ENCODE peak calls at places on chromosomes 2 and 18, in nine cellular contexts. One of them, this sample, is unnamed.

GRCh38 chr2:1976112-1976511 is 231.8 kb upstream of the PXDN start:
- DNase-seq in neural progenitor cell: no peak
- DNase-seq in fibroblast of lung: no peak
- DNase-seq in fibroblast of villous mesenchyme: no peak
- DNase-seq in AG09309: no peak
- DNase-seq in WTC11: no peak
- DNase-seq in AG04450: no peak
- DNase-seq in tibial nerve: no peak
- DNase-seq in heart right ventricle: no peak
- DNase-seq in this sample: no peak

GRCh38 chr2:74205586-74205985 is 7.2 kb downstream of the MTHFD2 start:
- DNase-seq in neural progenitor cell: no peak
- DNase-seq in fibroblast of lung: no peak
- DNase-seq in fibroblast of villous mesenchyme: peak; percentile 34
- DNase-seq in AG09309: no peak
- DNase-seq in WTC11: no peak
- DNase-seq in AG04450: no peak
- DNase-seq in tibial nerve: no peak
- DNase-seq in heart right ventricle: no peak
- DNase-seq in this sample: no peak

GRCh38 chr2:46988733-46989481 is 73.3 kb upstream of the MCFD2 start:
- DNase-seq in neural progenitor cell: peak; percentile 62
- DNase-seq in fibroblast of lung: no peak
- DNase-seq in fibroblast of villous mesenchyme: no peak
- DNase-seq in AG09309: no peak
- DNase-seq in WTC11: peak; percentile 49
- DNase-seq in AG04450: no peak
- DNase-seq in tibial nerve: no peak
- DNase-seq in heart right ventricle: peak; percentile 51
- DNase-seq in this sample: no peak

GRCh38 chr2:183614797-183615429 is 490.7 kb downstream of the NUP35 start:
- DNase-seq in neural progenitor cell: no peak
- DNase-seq in fibroblast of lung: no peak
- DNase-seq in fibroblast of villous mesenchyme: no peak
- DNase-seq in AG09309: no peak
- DNase-seq in WTC11: no peak
- DNase-seq in AG04450: no peak
- DNase-seq in tibial nerve: no peak
- DNase-seq in heart right ventricle: peak; percentile 22
- DNase-seq in this sample: no peak

GRCh38 chr2:10912796-10913445 is 1.2 kb downstream of the KCNF1 start:
- DNase-seq in neural progenitor cell: no peak
- DNase-seq in fibroblast of lung: no peak
- DNase-seq in fibroblast of villous mesenchyme: no peak
- DNase-seq in AG09309: no peak
- DNase-seq in WTC11: no peak
- DNase-seq in AG04450: no peak
- DNase-seq in tibial nerve: no peak
- DNase-seq in heart right ventricle: no peak
- DNase-seq in this sample: no peak

GRCh38 chr18:25164837-25165791 is 186.9 kb downstream of the ZNF521 start:
- DNase-seq in neural progenitor cell: no peak
- DNase-seq in fibroblast of lung: peak; percentile 61
- DNase-seq in fibroblast of villous mesenchyme: peak; percentile 28
- DNase-seq in AG09309: no peak
- DNase-seq in WTC11: no peak
- DNase-seq in AG04450: peak; percentile 64
- DNase-seq in tibial nerve: peak; percentile 21
- DNase-seq in heart right ventricle: no peak
- DNase-seq in this sample: no peak

GRCh38 chr2:97763176-97763845 is 49.9 kb downstream of the ZAP70 start:
- DNase-seq in neural progenitor cell: no peak
- DNase-seq in fibroblast of lung: no peak
- DNase-seq in fibroblast of villous mesenchyme: no peak
- DNase-seq in AG09309: no peak
- DNase-seq in WTC11: no peak
- DNase-seq in AG04450: no peak
- DNase-seq in tibial nerve: no peak
- DNase-seq in heart right ventricle: no peak
- DNase-seq in this sample: no peak

GRCh38 chr2:134375935-134376334 is 122.1 kb downstream of the MGAT5 start:
- DNase-seq in neural progenitor cell: peak; percentile 22
- DNase-seq in fibroblast of lung: peak; percentile 73
- DNase-seq in fibroblast of villous mesenchyme: peak; percentile 95
- DNase-seq in AG09309: peak; percentile 52
- DNase-seq in WTC11: peak; percentile 13
- DNase-seq in AG04450: no peak
- DNase-seq in tibial nerve: peak; percentile 34
- DNase-seq in heart right ventricle: no peak
- DNase-seq in this sample: no peak

GRCh38 chr2:34229998-34230397 is 630.9 kb upstream of the FAM98A start:
- DNase-seq in neural progenitor cell: no peak
- DNase-seq in fibroblast of lung: no peak
- DNase-seq in fibroblast of villous mesenchyme: no peak
- DNase-seq in AG09309: no peak
- DNase-seq in WTC11: no peak
- DNase-seq in AG04450: no peak
- DNase-seq in tibial nerve: no peak
- DNase-seq in heart right ventricle: no peak
- DNase-seq in this sample: no peak

GRCh38 chr2:31947871-31948270 is 62.9 kb downstream of the MEMO1 start:
- DNase-seq in neural progenitor cell: no peak
- DNase-seq in fibroblast of lung: no peak
- DNase-seq in fibroblast of villous mesenchyme: no peak
- DNase-seq in AG09309: no peak
- DNase-seq in WTC11: no peak
- DNase-seq in AG04450: no peak
- DNase-seq in tibial nerve: no peak
- DNase-seq in heart right ventricle: no peak
- DNase-seq in this sample: no peak

GRCh38 chr2:58965602-58966001 is 724.5 kb upstream of the FANCL start:
- DNase-seq in neural progenitor cell: no peak
- DNase-seq in fibroblast of lung: no peak
- DNase-seq in fibroblast of villous mesenchyme: no peak
- DNase-seq in AG09309: no peak
- DNase-seq in WTC11: no peak
- DNase-seq in AG04450: no peak
- DNase-seq in tibial nerve: no peak
- DNase-seq in heart right ventricle: no peak
- DNase-seq in this sample: no peak

GRCh38 chr2:219493086-219493485 is 5.6 kb upstream of the GMPPA start:
- DNase-seq in neural progenitor cell: no peak
- DNase-seq in fibroblast of lung: no peak
- DNase-seq in fibroblast of villous mesenchyme: no peak
- DNase-seq in AG09309: no peak
- DNase-seq in WTC11: no peak
- DNase-seq in AG04450: no peak
- DNase-seq in tibial nerve: no peak
- DNase-seq in heart right ventricle: no peak
- DNase-seq in this sample: no peak

GRCh38 chr2:241827394-241827793 is 18.4 kb downstream of the NEU4 start:
- DNase-seq in neural progenitor cell: no peak
- DNase-seq in fibroblast of lung: no peak
- DNase-seq in fibroblast of villous mesenchyme: no peak
- DNase-seq in AG09309: no peak
- DNase-seq in WTC11: no peak
- DNase-seq in AG04450: no peak
- DNase-seq in tibial nerve: no peak
- DNase-seq in heart right ventricle: no peak
- DNase-seq in this sample: no peak

GRCh38 chr2:23518481-23519333 is 133.7 kb downstream of the KLHL29 start:
- DNase-seq in neural progenitor cell: no peak
- DNase-seq in fibroblast of lung: no peak
- DNase-seq in fibroblast of villous mesenchyme: no peak
- DNase-seq in AG09309: no peak
- DNase-seq in WTC11: no peak
- DNase-seq in AG04450: no peak
- DNase-seq in tibial nerve: no peak
- DNase-seq in heart right ventricle: no peak
- DNase-seq in this sample: no peak
- TF ChIP-seq CTCF in neural progenitor cell: no peak
- TF ChIP-seq CTCF in fibroblast of lung: no peak
- TF ChIP-seq CTCF in fibroblast of villous mesenchyme: no peak
- TF ChIP-seq CTCF in AG09309: no peak
- TF ChIP-seq CTCF in WTC11: no peak
- TF ChIP-seq CTCF in AG04450: no peak
- TF ChIP-seq CTCF in tibial nerve: no peak
- TF ChIP-seq CTCF in heart right ventricle: no peak
- TF ChIP-seq CTCF in this sample: no peak

GRCh38 chr2:138501427-138502252 is at the start of gene SPOPL:
- DNase-seq in neural progenitor cell: peak; percentile 95
- DNase-seq in fibroblast of lung: peak; percentile 80
- DNase-seq in fibroblast of villous mesenchyme: peak; percentile 87
- DNase-seq in AG09309: peak; percentile 21
- DNase-seq in WTC11: peak; percentile 92
- DNase-seq in AG04450: peak; percentile 38
- DNase-seq in tibial nerve: peak; percentile 69
- DNase-seq in heart right ventricle: peak; percentile 95
- DNase-seq in this sample: peak; percentile 93
- TF ChIP-seq CTCF in neural progenitor cell: peak; percentile 36
- TF ChIP-seq CTCF in fibroblast of lung: no peak
- TF ChIP-seq CTCF in fibroblast of villous mesenchyme: no peak
- TF ChIP-seq CTCF in AG09309: no peak
- TF ChIP-seq CTCF in WTC11: no peak
- TF ChIP-seq CTCF in AG04450: no peak
- TF ChIP-seq CTCF in tibial nerve: peak; percentile 14
- TF ChIP-seq CTCF in heart right ventricle: peak; percentile 54
- TF ChIP-seq CTCF in this sample: peak; percentile 50

GRCh38 chr2:23146011-23146410 is 239.0 kb upstream of the KLHL29 start:
- DNase-seq in neural progenitor cell: no peak
- DNase-seq in fibroblast of lung: no peak
- DNase-seq in fibroblast of villous mesenchyme: no peak
- DNase-seq in AG09309: no peak
- DNase-seq in WTC11: no peak
- DNase-seq in AG04450: no peak
- DNase-seq in tibial nerve: no peak
- DNase-seq in heart right ventricle: no peak
- DNase-seq in this sample: no peak

GRCh38 chr2:23148342-23148741 is 236.6 kb upstream of the KLHL29 start:
- DNase-seq in neural progenitor cell: no peak
- DNase-seq in fibroblast of lung: no peak
- DNase-seq in fibroblast of villous mesenchyme: no peak
- DNase-seq in AG09309: no peak
- DNase-seq in WTC11: no peak
- DNase-seq in AG04450: no peak
- DNase-seq in tibial nerve: no peak
- DNase-seq in heart right ventricle: no peak
- DNase-seq in this sample: no peak

DNA sequence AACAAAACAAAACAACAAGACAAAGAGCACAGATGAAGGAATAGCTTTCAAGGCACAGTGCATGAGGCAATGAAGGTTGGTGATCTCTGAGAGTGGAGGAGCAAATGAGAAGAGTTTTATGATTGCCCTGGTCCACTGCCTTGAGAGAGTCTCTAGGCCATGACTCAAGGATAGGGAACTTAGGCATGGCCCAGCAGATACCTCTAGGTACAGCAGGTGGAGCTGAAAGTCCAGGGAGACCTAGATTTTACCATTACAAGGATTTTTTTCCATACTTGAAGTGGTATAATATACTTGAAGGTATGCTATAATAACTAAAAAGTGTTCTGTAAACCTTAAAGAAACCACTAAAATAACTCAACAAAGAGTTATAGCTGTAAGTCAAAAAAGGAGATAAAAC is 239.5 kb upstream of the KLHL29 start:
- DNase-seq in neural progenitor cell: no peak
- DNase-seq in fibroblast of lung: no peak
- DNase-seq in fibroblast of villous mesenchyme: no peak
- DNase-seq in AG09309: no peak
- DNase-seq in WTC11: no peak
- DNase-seq in AG04450: no peak
- DNase-seq in tibial nerve: no peak
- DNase-seq in heart right ventricle: no peak
- DNase-seq in this sample: no peak
- TF ChIP-seq CTCF in neural progenitor cell: no peak
- TF ChIP-seq CTCF in fibroblast of lung: no peak
- TF ChIP-seq CTCF in fibroblast of villous mesenchyme: no peak
- TF ChIP-seq CTCF in AG09309: no peak
- TF ChIP-seq CTCF in WTC11: no peak
- TF ChIP-seq CTCF in AG04450: no peak
- TF ChIP-seq CTCF in tibial nerve: no peak
- TF ChIP-seq CTCF in heart right ventricle: no peak
- TF ChIP-seq CTCF in this sample: no peak

GRCh38 chr2:144496067-144496466 is 23.9 kb downstream of the ZEB2 start:
- DNase-seq in neural progenitor cell: no peak
- DNase-seq in fibroblast of lung: no peak
- DNase-seq in fibroblast of villous mesenchyme: no peak
- DNase-seq in AG09309: no peak
- DNase-seq in WTC11: no peak
- DNase-seq in AG04450: no peak
- DNase-seq in tibial nerve: no peak
- DNase-seq in heart right ventricle: no peak
- DNase-seq in this sample: no peak

GRCh38 chr2:144498215-144498614 is 21.7 kb downstream of the ZEB2 start:
- DNase-seq in neural progenitor cell: no peak
- DNase-seq in fibroblast of lung: no peak
- DNase-seq in fibroblast of villous mesenchyme: no peak
- DNase-seq in AG09309: no peak
- DNase-seq in WTC11: no peak
- DNase-seq in AG04450: no peak
- DNase-seq in tibial nerve: no peak
- DNase-seq in heart right ventricle: no peak
- DNase-seq in this sample: no peak

GRCh38 chr2:144496660-144497598 is 23.0 kb downstream of the ZEB2 start:
- DNase-seq in neural progenitor cell: no peak
- DNase-seq in fibroblast of lung: no peak
- DNase-seq in fibroblast of villous mesenchyme: no peak
- DNase-seq in AG09309: no peak
- DNase-seq in WTC11: no peak
- DNase-seq in AG04450: no peak
- DNase-seq in tibial nerve: no peak
- DNase-seq in heart right ventricle: no peak
- DNase-seq in this sample: no peak

GRCh38 chr2:144493027-144493809 is 26.7 kb downstream of the ZEB2 start:
- DNase-seq in neural progenitor cell: no peak
- DNase-seq in fibroblast of lung: no peak
- DNase-seq in fibroblast of villous mesenchyme: no peak
- DNase-seq in AG09309: no peak
- DNase-seq in WTC11: no peak
- DNase-seq in AG04450: no peak
- DNase-seq in tibial nerve: no peak
- DNase-seq in heart right ventricle: no peak
- DNase-seq in this sample: no peak

DNA sequence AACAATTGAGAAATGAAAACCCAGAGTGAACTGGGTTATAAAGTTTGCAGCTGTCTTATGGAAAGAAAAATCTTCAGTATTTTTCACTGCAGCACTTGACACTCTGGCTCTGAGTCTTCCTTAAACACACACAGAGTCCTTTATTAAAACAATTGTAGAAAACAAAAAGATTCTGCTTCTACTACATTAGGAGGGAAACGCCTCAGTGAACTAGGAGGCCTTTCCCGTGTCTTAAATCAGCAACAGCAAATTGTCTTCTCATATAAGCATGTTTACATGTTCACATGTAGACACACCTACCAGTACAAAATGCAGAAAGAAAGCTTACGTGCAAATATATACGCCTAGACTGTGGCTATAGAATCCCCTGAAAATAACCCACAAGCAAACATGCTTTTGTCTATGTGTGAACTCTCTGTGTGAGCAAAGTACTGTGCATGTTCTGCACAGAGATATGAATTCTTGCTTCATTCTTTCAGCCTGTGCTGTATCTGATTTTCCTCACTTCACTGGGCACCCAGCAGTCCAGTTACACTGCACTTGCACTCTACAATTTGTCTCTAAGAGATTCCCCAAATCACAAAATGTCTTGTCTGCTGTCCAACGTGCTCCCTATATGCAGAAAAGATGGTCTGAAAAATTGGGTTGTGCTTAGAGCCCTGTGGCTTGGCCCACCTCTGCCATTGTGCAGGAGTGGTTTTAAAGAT is 24.5 kb downstream of the ZEB2 start:
- DNase-seq in neural progenitor cell: no peak
- DNase-seq in fibroblast of lung: no peak
- DNase-seq in fibroblast of villous mesenchyme: no peak
- DNase-seq in AG09309: no peak
- DNase-seq in WTC11: no peak
- DNase-seq in AG04450: no peak
- DNase-seq in tibial nerve: no peak
- DNase-seq in heart right ventricle: no peak
- DNase-seq in this sample: no peak
- TF ChIP-seq CTCF in neural progenitor cell: no peak
- TF ChIP-seq CTCF in fibroblast of lung: no peak
- TF ChIP-seq CTCF in fibroblast of villous mesenchyme: no peak
- TF ChIP-seq CTCF in AG09309: no peak
- TF ChIP-seq CTCF in WTC11: no peak
- TF ChIP-seq CTCF in AG04450: no peak
- TF ChIP-seq CTCF in tibial nerve: no peak
- TF ChIP-seq CTCF in heart right ventricle: no peak
- TF ChIP-seq CTCF in this sample: no peak